ENCODE peak calls at places on chromosomes 3 and 15, in eight cellular contexts. One of them, this sample, is unnamed.

GRCh38 chr15:58344164-58345070 is 87.4 kb upstream of the LIPC start:
- DNase-seq in AG08396: no peak
- DNase-seq in DMS53: peak
- DNase-seq in cardiac fibroblast: no peak
- DNase-seq in hypothalamus: no peak
- DNase-seq in fibroblast of mammary gland: no peak
- DNase-seq in activated T-cell treated with anti-CD3 and anti-CD28 coated beads for 1 hour: no peak
- DNase-seq in AG08395: no peak
- DNase-seq in this sample: no peak

GRCh38 chr3:38623539-38623938 is 25.9 kb downstream of the SCN5A start:
- DNase-seq in cardiac fibroblast: no peak
- DNase-seq in fibroblast of mammary gland: no peak
- DNase-seq in hypothalamus: no peak
- DNase-seq in AG08396: no peak
- DNase-seq in activated T-cell treated with anti-CD3 and anti-CD28 coated beads for 1 hour: no peak
- DNase-seq in AG08395: no peak
- DNase-seq in DMS53: peak
- DNase-seq in this sample: no peak

GRCh38 chr15:66489179-66489791 is 8.3 kb downstream of the SNAPC5 start:
- DNase-seq in activated T-cell treated with anti-CD3 and anti-CD28 coated beads for 1 hour: no peak
- DNase-seq in fibroblast of mammary gland: no peak
- DNase-seq in AG08395: no peak
- DNase-seq in AG08396: no peak
- DNase-seq in cardiac fibroblast: no peak
- DNase-seq in DMS53: no peak
- DNase-seq in hypothalamus: no peak
- DNase-seq in this sample: no peak

GRCh38 chr3:38306941-38307340 is 24.8 kb downstream of the SLC22A14 start:
- DNase-seq in cardiac fibroblast: no peak
- DNase-seq in fibroblast of mammary gland: no peak
- DNase-seq in DMS53: no peak
- DNase-seq in AG08396: no peak
- DNase-seq in AG08395: no peak
- DNase-seq in activated T-cell treated with anti-CD3 and anti-CD28 coated beads for 1 hour: no peak
- DNase-seq in hypothalamus: no peak
- DNase-seq in this sample: no peak

GRCh38 chr3:72270072-72270611 is 485.2 kb upstream of the PROK2 start:
- DNase-seq in activated T-cell treated with anti-CD3 and anti-CD28 coated beads for 1 hour: no peak
- DNase-seq in AG08395: peak
- DNase-seq in cardiac fibroblast: peak
- DNase-seq in hypothalamus: no peak
- DNase-seq in fibroblast of mammary gland: peak
- DNase-seq in DMS53: peak
- DNase-seq in AG08396: peak
- DNase-seq in this sample: peak

GRCh38 chr3:154085799-154086198 is 35.4 kb upstream of the ARHGEF26 start:
- DNase-seq in hypothalamus: no peak
- DNase-seq in DMS53: no peak
- DNase-seq in AG08396: no peak
- DNase-seq in cardiac fibroblast: no peak
- DNase-seq in activated T-cell treated with anti-CD3 and anti-CD28 coated beads for 1 hour: no peak
- DNase-seq in AG08395: no peak
- DNase-seq in fibroblast of mammary gland: no peak
- DNase-seq in this sample: no peak

GRCh38 chr3:122245513-122246174 is 62.2 kb downstream of the CASR start:
- DNase-seq in DMS53: no peak
- DNase-seq in cardiac fibroblast: peak
- DNase-seq in fibroblast of mammary gland: peak
- DNase-seq in AG08395: peak
- DNase-seq in activated T-cell treated with anti-CD3 and anti-CD28 coated beads for 1 hour: no peak
- DNase-seq in hypothalamus: no peak
- DNase-seq in AG08396: peak
- DNase-seq in this sample: no peak

GRCh38 chr3:23085256-23085655 is 117.9 kb upstream of the UBE2E2 start:
- DNase-seq in activated T-cell treated with anti-CD3 and anti-CD28 coated beads for 1 hour: no peak
- DNase-seq in AG08396: peak
- DNase-seq in AG08395: no peak
- DNase-seq in hypothalamus: no peak
- DNase-seq in cardiac fibroblast: peak
- DNase-seq in DMS53: no peak
- DNase-seq in fibroblast of mammary gland: no peak
- DNase-seq in this sample: no peak

GRCh38 chr3:194773216-194773615 is 87.5 kb downstream of the FAM43A start:
- DNase-seq in DMS53: no peak
- DNase-seq in AG08395: peak
- DNase-seq in activated T-cell treated with anti-CD3 and anti-CD28 coated beads for 1 hour: no peak
- DNase-seq in AG08396: no peak
- DNase-seq in fibroblast of mammary gland: peak
- DNase-seq in hypothalamus: no peak
- DNase-seq in cardiac fibroblast: peak
- DNase-seq in this sample: no peak

GRCh38 chr3:15331606-15332404 is 581 bp downstream of the SH3BP5 start:
- DNase-seq in hypothalamus: peak
- DNase-seq in DMS53: peak
- DNase-seq in AG08395: peak
- DNase-seq in AG08396: peak
- DNase-seq in fibroblast of mammary gland: peak
- DNase-seq in cardiac fibroblast: no peak
- DNase-seq in activated T-cell treated with anti-CD3 and anti-CD28 coated beads for 1 hour: peak
- DNase-seq in this sample: peak